ENCODE peak calls at places on chromosomes 13 and 19, in nine cellular contexts. B is heart left ventricle, F is omental fat pad, C is tibial artery, N is bronchial epithelial cell, Z is GM20000, A is sigmoid colon, H is Calu3, Y is GM06990. U is an unnamed sample.

GRCh38 chr19:38734426-38735256 is 9.6 kb downstream of the CAPN12 start:
- DNase-seq in B (no peak), F (no peak), C (no peak), N (peak), Z (peak), A (peak), H (peak), Y (peak), U (no peak)

GRCh38 chr13:49627831-49628652 is at the start of gene ARL11:
- DNase-seq in B (peak), F (no peak), C (peak), N (peak), Z (peak), A (peak), H (no peak), Y (peak), U (peak)

GRCh38 chr19:14509382-14509781 is 8.8 kb downstream of the DNAJB1 start:
- DNase-seq in B (no peak), F (no peak), C (no peak), N (no peak), Z (no peak), A (no peak), H (no peak), Y (no peak), U (no peak)

GRCh38 chr13:77980592-77980991 is 62.0 kb upstream of the EDNRB start:
- DNase-seq in B (no peak), F (no peak), C (no peak), N (no peak), Z (no peak), A (no peak), H (no peak), Y (no peak), U (no peak)

GRCh38 chr19:42098781-42099180 is 22.8 kb downstream of the ZNF574 start:
- DNase-seq in B (no peak), F (no peak), C (no peak), N (no peak), Z (no peak), A (no peak), H (no peak), Y (no peak), U (no peak)

GRCh38 chr19:7540761-7541480 is 5.4 kb downstream of the PNPLA6 start:
- DNase-seq in B (no peak), F (no peak), C (no peak), N (peak), Z (no peak), A (no peak), H (no peak), Y (no peak), U (no peak)

GRCh38 chr19:54041969-54042606 is 21.6 kb downstream of the VSTM1 start:
- DNase-seq in B (no peak), F (no peak), C (no peak), N (no peak), Z (no peak), A (no peak), H (no peak), Y (no peak), U (no peak)

GRCh38 chr19:55082023-55082851 is 6.6 kb downstream of the EPS8L1 start:
- DNase-seq in B (no peak), F (no peak), C (no peak), N (no peak), Z (peak), A (no peak), H (no peak), Y (peak), U (peak)

GRCh38 chr13:90541346-90541745 is 806.1 kb upstream of the MIR17HG start:
- DNase-seq in B (no peak), F (no peak), C (no peak), N (no peak), Z (no peak), A (no peak), H (no peak), Y (no peak), U (no peak)

GRCh38 chr19:41569481-41570150 is 6.3 kb upstream of the CEACAM21 start:
- DNase-seq in B (no peak), F (no peak), C (no peak), N (no peak), Z (no peak), A (no peak), H (no peak), Y (no peak), U (no peak)

GRCh38 chr19:23698711-23699520 is 11.9 kb upstream of the ZNF675 start:
- DNase-seq in B (no peak), F (no peak), C (no peak), N (peak), Z (no peak), A (no peak), H (no peak), Y (no peak), U (no peak)

GRCh38 chr13:43878897-43879322 is 630 bp downstream of the CCDC122 start:
- DNase-seq in B (peak), F (peak), C (peak), N (peak), Z (peak), A (peak), H (peak), Y (peak), U (peak)

GRCh38 chr13:106919638-106920037 is 351.7 kb upstream of the ARGLU1 start:
- DNase-seq in B (peak), F (no peak), C (peak), N (no peak), Z (no peak), A (no peak), H (no peak), Y (no peak), U (no peak)

GRCh38 chr13:73162912-73163911 is 104.4 kb downstream of the KLF5 start:
- DNase-seq in B (no peak), F (no peak), C (no peak), N (peak), Z (no peak), A (no peak), H (peak), Y (no peak), U (no peak)

GRCh38 chr13:61045197-61045596 is 370.5 kb downstream of the PCDH20 start:
- DNase-seq in B (no peak), F (no peak), C (no peak), N (peak), Z (no peak), A (no peak), H (no peak), Y (no peak), U (no peak)

GRCh38 chr13:59458908-59459579 is 704.7 kb downstream of the DIAPH3 start:
- DNase-seq in B (peak), F (no peak), C (no peak), N (peak), Z (no peak), A (no peak), H (no peak), Y (no peak), U (no peak)

GRCh38 chr13:59464926-59465325 is 698.8 kb downstream of the DIAPH3 start:
- DNase-seq in B (no peak), F (no peak), C (no peak), N (no peak), Z (no peak), A (no peak), H (no peak), Y (no peak), U (no peak)

GRCh38 chr13:59461411-59461810 is 702.3 kb downstream of the DIAPH3 start:
- DNase-seq in B (no peak), F (no peak), C (no peak), N (no peak), Z (no peak), A (no peak), H (no peak), Y (no peak), U (no peak)

GRCh38 chr13:59463023-59463422 is 700.7 kb downstream of the DIAPH3 start:
- DNase-seq in B (no peak), F (no peak), C (no peak), N (no peak), Z (no peak), A (no peak), H (no peak), Y (no peak), U (no peak)

DNA sequence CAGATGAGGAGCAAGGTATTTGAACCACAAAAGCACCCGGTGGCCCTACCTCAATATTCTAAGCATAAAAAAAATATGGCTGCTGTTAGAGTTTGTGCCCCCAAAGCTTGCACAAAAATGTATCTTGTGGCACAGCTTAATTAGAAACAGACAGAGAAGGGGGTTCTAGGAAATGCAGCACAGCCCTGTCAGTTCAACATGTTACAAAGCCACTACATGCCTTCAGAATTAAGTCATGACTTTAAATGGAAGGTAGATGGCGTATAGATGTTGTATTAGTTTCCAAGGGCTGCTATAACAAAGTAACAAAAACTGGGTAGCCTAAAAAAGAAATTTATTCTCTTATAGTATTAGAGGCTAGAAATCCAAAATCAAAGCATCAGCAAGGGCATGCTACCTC is 703.8 kb downstream of the DIAPH3 start:
- DNase-seq in B (no peak), F (no peak), C (no peak), N (no peak), Z (no peak), A (no peak), H (no peak), Y (no peak), U (no peak)
- TF ChIP-seq CTCF in B (no peak), F (no peak), C (no peak), N (no peak), Z (no peak), A (no peak), H (no peak), Y (no peak), U (no peak)

DNA sequence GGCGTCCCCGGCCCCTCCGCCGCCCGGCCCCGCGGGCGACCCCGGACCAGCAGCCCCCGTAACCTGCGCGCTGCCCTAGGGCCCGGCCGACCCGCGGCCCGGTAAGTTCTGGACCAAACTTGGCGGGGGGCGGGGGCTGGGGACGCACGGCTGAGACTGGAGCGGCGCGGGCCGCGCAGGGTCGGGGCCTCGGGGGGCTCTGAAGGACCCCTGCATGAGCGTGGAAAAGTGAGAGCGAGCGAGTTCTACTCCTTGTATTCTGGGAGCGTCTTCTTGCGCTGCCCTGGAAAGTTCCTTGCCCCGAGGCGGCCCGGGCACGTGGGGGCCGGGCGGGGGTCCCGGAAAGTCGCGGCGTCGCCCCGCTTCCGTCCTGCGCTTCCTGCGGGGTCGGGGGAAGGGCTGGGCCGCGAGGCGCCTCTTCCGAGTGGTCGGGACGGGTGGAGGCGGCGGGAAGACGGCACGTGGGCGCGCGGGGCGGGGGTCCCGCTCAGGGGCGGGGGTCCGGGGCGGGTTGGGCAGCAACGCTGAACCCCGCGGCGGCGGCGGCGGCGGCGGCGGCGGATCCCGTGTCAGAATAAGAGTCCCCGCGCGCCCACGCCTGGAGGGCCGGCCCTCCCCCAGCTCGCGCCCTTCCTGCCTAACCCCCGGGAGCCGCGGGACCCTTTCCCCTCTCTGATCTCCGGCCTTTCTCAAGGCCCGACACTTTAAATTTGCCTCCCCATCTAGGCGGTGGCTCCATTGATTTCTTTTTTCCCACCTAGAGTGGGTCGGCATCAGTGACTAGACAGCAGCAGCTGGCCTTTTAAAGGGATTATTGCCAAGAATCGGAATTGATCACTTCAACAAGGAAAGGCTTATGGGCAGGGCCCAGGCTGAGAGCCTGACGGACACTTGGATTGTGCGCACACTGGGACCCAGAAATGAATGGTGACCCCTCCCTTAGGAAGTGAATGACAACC is 723 bp downstream of the GATAD2A start:
- DNase-seq in B (peak), F (no peak), C (no peak), N (no peak), Z (peak), A (peak), H (peak), Y (peak), U (no peak)
- TF ChIP-seq CTCF in B (no peak), F (no peak), C (no peak), N (no peak), Z (no peak), A (no peak), H (no peak), Y (no peak), U (no peak)

GRCh38 chr19:10838377-10838776 is 2.4 kb upstream of the TMED1 start:
- DNase-seq in B (no peak), F (no peak), C (no peak), N (no peak), Z (no peak), A (no peak), H (no peak), Y (no peak), U (no peak)

GRCh38 chr19:10835089-10835753 is 791 bp downstream of the TMED1 start:
- DNase-seq in B (no peak), F (no peak), C (peak), N (peak), Z (no peak), A (peak), H (no peak), Y (no peak), U (peak)

GRCh38 chr19:10832659-10833296 is 3.2 kb downstream of the TMED1 start:
- DNase-seq in B (no peak), F (no peak), C (no peak), N (no peak), Z (peak), A (no peak), H (no peak), Y (no peak), U (peak)

GRCh38 chr19:10836478-10837325 is 690 bp upstream of the TMED1 start:
- DNase-seq in B (peak), F (peak), C (peak), N (no peak), Z (peak), A (peak), H (peak), Y (peak), U (peak)

GRCh38 chr19:10835754-10836477 is at the start of gene TMED1:
- DNase-seq in B (peak), F (peak), C (peak), N (peak), Z (peak), A (peak), H (peak), Y (peak), U (peak)
- TF ChIP-seq CTCF in B (peak), F (peak), C (peak), N (peak), Z (no peak), A (peak), H (no peak), Y (peak), U (no peak)

DNA sequence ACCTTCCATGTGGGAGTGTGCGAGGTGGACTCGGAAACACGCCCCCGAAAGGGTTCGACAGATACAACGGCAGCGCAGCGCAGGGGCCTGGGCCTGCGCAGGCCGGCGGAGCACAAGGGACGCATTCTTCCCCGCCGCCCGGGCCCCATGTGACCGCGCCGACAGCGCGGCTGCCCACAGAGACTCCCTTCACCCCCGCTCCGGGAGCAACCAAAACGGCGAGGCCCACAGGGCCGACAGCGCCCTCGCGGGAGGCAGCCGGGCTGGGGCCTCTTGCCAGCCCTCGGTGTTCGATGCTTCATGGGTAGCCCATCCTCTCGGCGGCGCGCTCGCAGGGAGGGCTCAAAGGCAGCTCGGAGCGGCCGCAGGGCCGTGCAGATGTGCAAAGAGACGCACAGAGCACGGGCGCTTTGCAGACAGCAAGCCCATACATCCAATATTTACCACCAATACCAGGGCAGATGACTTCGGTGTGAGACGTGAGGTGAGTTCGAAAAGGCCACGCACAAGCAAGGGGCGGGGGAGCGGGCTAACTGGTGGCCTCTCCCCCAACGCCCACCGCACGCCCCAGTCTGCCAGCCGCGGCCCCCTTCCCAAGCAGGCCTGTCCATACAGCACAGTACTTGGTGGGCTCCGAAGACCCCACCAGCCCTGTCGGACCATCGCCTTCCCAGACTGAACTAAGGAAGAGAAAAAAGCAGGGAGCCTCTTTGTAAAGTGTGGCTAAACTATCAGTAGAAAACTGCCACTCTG is 89.9 kb downstream of the CRYL1 start:
- DNase-seq in B (no peak), F (no peak), C (no peak), N (no peak), Z (no peak), A (no peak), H (no peak), Y (no peak), U (no peak)
- TF ChIP-seq CTCF in B (no peak), F (no peak), C (no peak), N (no peak), Z (no peak), A (no peak), H (no peak), Y (no peak), U (no peak)

GRCh38 chr13:57631607-57632275 is at the start of gene PCDH17:
- DNase-seq in B (peak), F (no peak), C (peak), N (no peak), Z (peak), A (no peak), H (no peak), Y (no peak), U (peak)

GRCh38 chr13:57627663-57628062 is 3.9 kb upstream of the PCDH17 start:
- DNase-seq in B (no peak), F (no peak), C (no peak), N (peak), Z (peak), A (no peak), H (no peak), Y (no peak), U (no peak)

GRCh38 chr13:57630661-57631606 is 610 bp upstream of the PCDH17 start:
- DNase-seq in B (no peak), F (no peak), C (no peak), N (peak), Z (peak), A (no peak), H (no peak), Y (no peak), U (no peak)

GRCh38 chr13:57629391-57629804 is 2.1 kb upstream of the PCDH17 start:
- DNase-seq in B (peak), F (peak), C (peak), N (no peak), Z (no peak), A (no peak), H (no peak), Y (no peak), U (peak)

GRCh38 chr13:57629821-57630235 is 1.7 kb upstream of the PCDH17 start:
- DNase-seq in B (peak), F (peak), C (peak), N (peak), Z (peak), A (peak), H (no peak), Y (peak), U (peak)
- TF ChIP-seq CTCF in B (no peak), F (no peak), C (no peak), N (no peak), Z (no peak), A (no peak), H (no peak), Y (no peak), U (no peak)

GRCh38 chr13:110274687-110275086 is 32.3 kb downstream of the COL4A1 start:
- DNase-seq in B (no peak), F (no peak), C (no peak), N (peak), Z (no peak), A (peak), H (no peak), Y (no peak), U (no peak)
- TF ChIP-seq CTCF in B (peak), F (no peak), C (peak), N (peak), Z (no peak), A (peak), H (no peak), Y (no peak), U (no peak)

GRCh38 chr19:30049844-30050667 is 108.0 kb downstream of the URI1 start:
- DNase-seq in B (no peak), F (no peak), C (no peak), N (no peak), Z (no peak), A (no peak), H (no peak), Y (no peak), U (no peak)

GRCh38 chr19:30049226-30049625 is 107.2 kb downstream of the URI1 start:
- DNase-seq in B (no peak), F (no peak), C (no peak), N (no peak), Z (no peak), A (no peak), H (no peak), Y (no peak), U (no peak)

GRCh38 chr19:30044273-30045259 is 102.5 kb downstream of the URI1 start:
- DNase-seq in B (no peak), F (no peak), C (no peak), N (no peak), Z (no peak), A (no peak), H (no peak), Y (no peak), U (no peak)

GRCh38 chr19:30047355-30047895 is 105.4 kb downstream of the URI1 start:
- DNase-seq in B (no peak), F (no peak), C (no peak), N (no peak), Z (no peak), A (no peak), H (no peak), Y (no peak), U (no peak)

DNA sequence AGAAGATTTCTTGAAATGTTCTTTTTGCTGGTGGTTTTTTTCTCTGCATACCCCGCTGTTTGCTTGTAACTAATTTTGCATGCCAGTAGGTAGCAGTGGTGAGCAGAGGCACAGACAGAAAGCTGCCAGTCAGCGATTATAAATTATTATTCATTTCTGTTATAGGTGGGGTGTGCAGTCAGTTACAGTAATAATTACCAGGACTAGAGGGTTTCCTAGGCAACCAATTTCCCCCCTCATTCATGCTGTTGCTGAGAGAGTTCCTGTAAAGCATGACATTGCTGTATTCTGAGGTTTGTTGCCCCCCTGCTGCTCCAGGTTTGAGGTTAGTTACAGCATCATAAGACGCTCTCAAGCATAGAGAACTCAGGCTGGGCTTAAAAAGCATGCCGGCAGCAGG is 104.5 kb downstream of the URI1 start:
- DNase-seq in B (no peak), F (no peak), C (no peak), N (no peak), Z (peak), A (no peak), H (no peak), Y (peak), U (no peak)
- TF ChIP-seq CTCF in B (no peak), F (no peak), C (no peak), N (peak), Z (peak), A (no peak), H (peak), Y (peak), U (no peak)

GRCh38 chr19:35977446-35978222 is 17.4 kb upstream of the SDHAF1 start:
- DNase-seq in B (no peak), F (no peak), C (no peak), N (no peak), Z (no peak), A (no peak), H (peak), Y (peak), U (no peak)
- TF ChIP-seq CTCF in B (no peak), F (no peak), C (no peak), N (no peak), Z (no peak), A (no peak), H (no peak), Y (peak), U (no peak)